ENCODE peak calls at places on chromosomes 2 and 18, in five cellular contexts. Y, H, A, L and O are unnamed samples.

GRCh38 chr2:95699201-95699600 is 107.4 kb downstream of the TRIM43 start:
- DNase-seq in A (no peak), Y (no peak), H (no peak), L (no peak), O (no peak)

GRCh38 chr18:29191263-29191662 is 1014.3 kb upstream of the CDH2 start:
- DNase-seq in Y (no peak), L (peak), A (peak), H (no peak), O (peak)

GRCh38 chr2:202023198-202023903 is 10.3 kb upstream of the FZD7 start:
- DNase-seq in H (no peak), Y (no peak), L (no peak), A (no peak), O (no peak)

GRCh38 chr2:20356042-20356441 is 5.4 kb upstream of the PUM2 start:
- DNase-seq in L (peak), H (no peak), A (peak), Y (no peak), O (peak)

GRCh38 chr2:177724398-177725287 is 332.1 kb downstream of the AGPS start:
- DNase-seq in L (peak), Y (peak), H (peak), A (peak), O (peak)

GRCh38 chr2:73998451-73998850 is 13.7 kb downstream of the TET3 start:
- DNase-seq in L (no peak), H (no peak), Y (no peak), A (no peak), O (no peak)

GRCh38 chr2:37627715-37628114 is 43.7 kb downstream of the CDC42EP3 start:
- DNase-seq in A (no peak), L (no peak), H (no peak), Y (no peak), O (peak)

GRCh38 chr18:78448106-78448505 is 531.5 kb upstream of the SALL3 start:
- DNase-seq in A (no peak), Y (no peak), H (no peak), L (no peak), O (no peak)

GRCh38 chr2:37795938-37796337 is 124.5 kb upstream of the CDC42EP3 start:
- DNase-seq in Y (no peak), L (no peak), A (peak), H (no peak), O (peak)

GRCh38 chr18:28541276-28541930 is 364.5 kb upstream of the CDH2 start:
- DNase-seq in H (no peak), A (no peak), L (no peak), Y (peak), O (peak)

GRCh38 chr2:170255137-170255536 is 77.2 kb downstream of the MYO3B start:
- DNase-seq in A (no peak), H (no peak), L (no peak), Y (no peak), O (no peak)

GRCh38 chr18:21740724-21741510 is at the start of gene MIB1:
- DNase-seq in L (no peak), A (peak), Y (peak), H (peak), O (peak)

GRCh38 chr2:134129900-134130537 is 123.9 kb upstream of the MGAT5 start:
- DNase-seq in Y (no peak), H (no peak), A (no peak), L (no peak), O (no peak)

GRCh38 chr18:27608742-27609141 is 423.6 kb upstream of the CHST9 start:
- DNase-seq in A (no peak), L (no peak), Y (no peak), H (no peak), O (no peak)

GRCh38 chr2:173965372-173966025 is at the start of gene SP3:
- DNase-seq in H (peak), L (peak), Y (peak), A (peak), O (peak)

GRCh38 chr2:205169453-205169852 is 512.8 kb upstream of the NRP2 start:
- DNase-seq in H (no peak), L (peak), A (no peak), Y (no peak), O (no peak)

GRCh38 chr18:2617974-2618373 is 37.6 kb upstream of the SMCHD1 start:
- DNase-seq in L (no peak), A (no peak), Y (no peak), H (no peak), O (no peak)

GRCh38 chr2:54866868-54867267 is 143.4 kb downstream of the EML6 start:
- DNase-seq in H (no peak), Y (no peak), A (no peak), L (no peak), O (no peak)

GRCh38 chr2:239230318-239231052 is 170.3 kb downstream of the HDAC4 start:
- DNase-seq in L (no peak), H (no peak), Y (peak), A (no peak), O (no peak)

GRCh38 chr2:62263076-62263475 is 67.2 kb downstream of the B3GNT2 start:
- DNase-seq in Y (no peak), L (no peak), A (no peak), H (no peak), O (no peak)

GRCh38 chr2:222922019-222922800 is 61.4 kb downstream of the ACSL3 start:
- DNase-seq in Y (no peak), A (no peak), L (no peak), H (no peak), O (no peak)

GRCh38 chr2:16716051-16716450 is 50.4 kb upstream of the CYRIA start:
- DNase-seq in A (no peak), L (no peak), H (no peak), Y (no peak), O (no peak)

GRCh38 chr2:221203138-221203537 is 369.0 kb downstream of the EPHA4 start:
- DNase-seq in L (no peak), Y (no peak), H (no peak), A (no peak), O (no peak)

GRCh38 chr2:48433682-48434081 is 96.3 kb upstream of the STON1 start:
- DNase-seq in Y (no peak), H (no peak), L (peak), A (peak), O (peak)

GRCh38 chr18:51054764-51055163 is 24.8 kb downstream of the SMAD4 start:
- DNase-seq in L (no peak), H (no peak), A (no peak), Y (no peak), O (no peak)

GRCh38 chr18:62790836-62791772 is 75.8 kb downstream of the PHLPP1 start:
- DNase-seq in L (peak), H (no peak), Y (no peak), A (peak), O (peak)

GRCh38 chr18:62786689-62787088 is 71.3 kb downstream of the PHLPP1 start:
- DNase-seq in H (no peak), Y (no peak), L (no peak), A (no peak), O (no peak)

GRCh38 chr18:62788111-62788510 is 72.8 kb downstream of the PHLPP1 start:
- DNase-seq in A (no peak), Y (no peak), L (no peak), H (no peak), O (no peak)

GRCh38 chr18:62784966-62785413 is 69.6 kb downstream of the PHLPP1 start:
- DNase-seq in H (peak), L (peak), A (peak), Y (no peak), O (peak)

GRCh38 chr18:62788891-62789290 is 73.5 kb downstream of the PHLPP1 start:
- DNase-seq in A (no peak), H (no peak), L (no peak), Y (no peak), O (no peak)
- H3K4me3 ChIP-seq in A (no peak), H (no peak), L (no peak), Y (no peak), O (no peak)

GRCh38 chr2:113085542-113085941 is 17.8 kb downstream of the IL1F10 start:
- DNase-seq in A (no peak), Y (no peak), L (no peak), H (no peak), O (no peak)

GRCh38 chr2:113083311-113083710 is 15.5 kb downstream of the IL1F10 start:
- DNase-seq in L (no peak), A (no peak), H (no peak), Y (no peak), O (no peak)

GRCh38 chr2:113081458-113082210 is 13.9 kb downstream of the IL1F10 start:
- DNase-seq in A (no peak), L (no peak), Y (no peak), H (no peak), O (no peak)

GRCh38 chr2:113088173-113088992 is 20.6 kb downstream of the IL1F10 start:
- DNase-seq in Y (no peak), H (no peak), L (no peak), A (no peak), O (no peak)

GRCh38 chr2:113084249-113085000 is 16.7 kb downstream of the IL1F10 start:
- DNase-seq in Y (no peak), L (peak), A (peak), H (no peak), O (peak)
- TF ChIP-seq CTCF in Y (peak), L (peak), A (peak), H (no peak), O (peak)

GRCh38 chr2:230347659-230348305 is 20.8 kb downstream of the SP140L start:
- DNase-seq in H (no peak), L (peak), A (peak), Y (no peak), O (peak)

GRCh38 chr2:230346465-230346864 is 19.5 kb downstream of the SP140L start:
- DNase-seq in L (no peak), H (no peak), A (no peak), Y (no peak), O (no peak)

GRCh38 chr2:230343747-230344146 is 16.8 kb downstream of the SP140L start:
- DNase-seq in Y (no peak), H (no peak), A (no peak), L (no peak), O (no peak)

GRCh38 chr2:230346921-230347533 is 20.0 kb downstream of the SP140L start:
- DNase-seq in A (no peak), L (no peak), Y (no peak), H (no peak), O (peak)

DNA sequence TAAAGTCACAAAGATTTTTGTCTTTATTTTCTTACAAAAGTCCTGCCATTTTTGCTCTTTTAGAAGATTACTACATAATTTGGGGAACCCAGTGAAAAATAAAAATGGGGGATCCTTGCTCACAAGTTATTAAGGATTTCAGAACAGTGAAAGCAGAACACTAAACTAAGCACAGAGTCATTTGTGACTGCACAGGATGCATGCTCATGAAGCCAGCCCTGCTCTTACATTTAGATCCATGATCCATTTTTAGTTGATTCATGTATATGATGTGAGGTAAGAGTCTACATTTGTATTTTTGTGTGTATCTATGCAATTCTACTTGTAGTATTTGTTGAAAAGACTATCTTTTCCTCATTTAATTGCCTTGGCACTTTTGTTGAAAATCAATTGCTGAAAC is 21.8 kb downstream of the SP140L start:
- DNase-seq in H (no peak), Y (no peak), L (no peak), A (no peak), O (no peak)
- H3K4me3 ChIP-seq in H (no peak), Y (no peak), L (no peak), A (no peak), O (no peak)

GRCh38 chr2:120949027-120949956 is 213.6 kb downstream of the GLI2 start:
- DNase-seq in L (no peak), Y (no peak), H (no peak), A (no peak), O (no peak)
- TF ChIP-seq CTCF in L (peak), Y (peak), H (peak), A (peak), O (peak)

GRCh38 chr2:9251154-9252001 is 44.8 kb downstream of the ASAP2 start:
- DNase-seq in Y (no peak), H (peak), L (peak), A (peak), O (peak)
- H3K4me3 ChIP-seq in Y (no peak), H (no peak), L (no peak), A (no peak), O (no peak)

GRCh38 chr18:76480913-76481312 is 14.1 kb downstream of the ZNF516 start:
- DNase-seq in Y (no peak), H (no peak), A (no peak), L (no peak), O (no peak)
- TF ChIP-seq CTCF in Y (no peak), H (no peak), A (peak), L (peak), O (peak)

GRCh38 chr2:10329880-10330699 is 27.4 kb downstream of the HPCAL1 start:
- DNase-seq in L (peak), H (no peak), Y (no peak), A (peak), O (peak)
- H3K4me3 ChIP-seq in L (no peak), H (peak), Y (peak), A (no peak), O (no peak)